ENCODE peak calls at places on chromosome 9, in ten cellular contexts. C, Q, X, U, L, F, P, K, A and G are unnamed samples.
A peak's percentile ranks its signal among the peaks of the same experiment; 100 is the strongest.

GRCh38 chr9:107119294-107119693 is 163.8 kb upstream of the RAD23B start:
- DNase-seq in L (no peak), Q (no peak), A (no peak), P (no peak), K (no peak), C (no peak), X (no peak), F (no peak), U (no peak), G (no peak)

GRCh38 chr9:15543033-15543791 is 9.6 kb upstream of the CCDC171 start:
- DNase-seq in K (peak; percentile 57), Q (peak; percentile 24), F (peak; percentile 9), L (no peak), X (no peak), C (no peak), U (no peak), P (no peak), A (no peak), G (no peak)

GRCh38 chr9:107138261-107138992 is 144.7 kb upstream of the RAD23B start:
- DNase-seq in F (peak; percentile 50), C (no peak), Q (peak; percentile 12), X (no peak), U (no peak), P (no peak), A (no peak), K (no peak), L (no peak), G (no peak)

GRCh38 chr9:92639124-92639523 is 30.8 kb downstream of the IPPK start:
- DNase-seq in P (no peak), X (no peak), A (no peak), L (no peak), K (no peak), U (no peak), C (no peak), Q (no peak), F (no peak), G (no peak)

GRCh38 chr9:135215571-135216161 is 128.2 kb downstream of the OLFM1 start:
- DNase-seq in L (no peak), P (peak; percentile 83), Q (peak; percentile 25), F (no peak), A (no peak), K (no peak), X (no peak), U (no peak), C (peak; percentile 70), G (peak; percentile 21)

GRCh38 chr9:83920469-83920941 is 727 bp downstream of the KIF27 start:
- DNase-seq in L (no peak), C (no peak), Q (peak; percentile 69), F (peak; percentile 24), U (no peak), K (peak; percentile 68), X (peak; percentile 51), A (no peak), P (peak; percentile 61), G (no peak)

GRCh38 chr9:135281151-135281550 is 193.7 kb downstream of the OLFM1 start:
- DNase-seq in U (no peak), Q (no peak), K (no peak), X (no peak), L (no peak), P (no peak), F (no peak), A (no peak), C (no peak), G (no peak)

GRCh38 chr9:22119537-22120167 is 110.5 kb upstream of the CDKN2B start:
- DNase-seq in F (peak; percentile 63), U (no peak), A (no peak), K (peak; percentile 72), X (no peak), P (no peak), L (no peak), C (no peak), Q (peak; percentile 75), G (peak; percentile 63)

GRCh38 chr9:132504452-132504851 is 78.0 kb upstream of the BARHL1 start:
- DNase-seq in A (no peak), X (no peak), F (no peak), C (no peak), L (no peak), Q (no peak), U (no peak), P (no peak), K (no peak), G (no peak)

GRCh38 chr9:110446171-110446570 is 108.5 kb upstream of the TXNDC8 start:
- DNase-seq in L (no peak), U (no peak), C (no peak), F (peak; percentile 23), Q (peak; percentile 8), K (no peak), P (no peak), X (no peak), A (no peak), G (peak; percentile 51)

GRCh38 chr9:113622600-113623400 is 159.3 kb downstream of the RGS3 start:
- DNase-seq in A (no peak), F (peak; percentile 95), P (peak; percentile 42), Q (peak; percentile 97), C (no peak), L (peak; percentile 49), K (peak; percentile 71), X (no peak), U (peak; percentile 33), G (peak; percentile 95)

GRCh38 chr9:98899399-98900056 is 44.2 kb upstream of the COL15A1 start:
- DNase-seq in U (no peak), A (no peak), K (peak; percentile 31), F (peak; percentile 80), Q (peak; percentile 93), P (no peak), L (no peak), C (no peak), X (peak; percentile 31), G (peak; percentile 88)

GRCh38 chr9:96565684-96566360 is 53.8 kb downstream of the CDC14B start:
- DNase-seq in X (no peak), F (peak; percentile 6), P (no peak), Q (peak; percentile 57), L (no peak), A (no peak), K (peak; percentile 17), C (no peak), U (no peak), G (peak; percentile 43)

GRCh38 chr9:129653819-129654528 is 11.5 kb upstream of the PRRX2 start:
- DNase-seq in X (no peak), Q (no peak), F (no peak), U (no peak), L (no peak), P (no peak), K (no peak), A (no peak), C (no peak), G (no peak)

GRCh38 chr9:32487981-32488380 is 38.0 kb downstream of the RIGI start:
- DNase-seq in A (no peak), K (no peak), X (no peak), L (no peak), P (no peak), C (no peak), F (peak; percentile 95), Q (peak; percentile 83), U (no peak), G (no peak)

GRCh38 chr9:7144265-7145046 is 386.7 kb downstream of the KDM4C start:
- DNase-seq in F (no peak), Q (no peak), K (no peak), U (no peak), P (no peak), X (no peak), L (no peak), C (no peak), A (no peak), G (no peak)

GRCh38 chr9:98787766-98788335 is 8.5 kb downstream of the ANKS6 start:
- DNase-seq in F (no peak), A (no peak), U (no peak), P (no peak), L (no peak), K (no peak), X (no peak), Q (no peak), C (no peak), G (no peak)

GRCh38 chr9:131668439-131669233 is 71.2 kb downstream of the RAPGEF1 start:
- DNase-seq in P (peak; percentile 41), X (no peak), K (no peak), L (peak; percentile 48), F (peak; percentile 84), U (peak; percentile 44), Q (peak; percentile 72), C (peak; percentile 52), A (peak; percentile 50), G (peak; percentile 83)

GRCh38 chr9:14780251-14780650 is 57.7 kb upstream of the CER1 start:
- DNase-seq in F (peak; percentile 64), C (no peak), X (no peak), P (no peak), K (no peak), U (peak; percentile 84), L (no peak), A (no peak), Q (no peak), G (no peak)

GRCh38 chr9:79862921-79863890 is 291.4 kb downstream of the TLE4 start:
- DNase-seq in P (no peak), C (no peak), L (no peak), Q (no peak), X (no peak), F (no peak), A (no peak), K (no peak), U (no peak), G (no peak)

GRCh38 chr9:4547016-4547415 is 56.7 kb downstream of the SLC1A1 start:
- DNase-seq in X (no peak), A (no peak), K (peak; percentile 13), F (peak; percentile 23), C (no peak), P (no peak), Q (peak; percentile 85), U (no peak), L (no peak), G (no peak)

GRCh38 chr9:123033352-123033751 is at the start of gene GPR21:
- DNase-seq in F (no peak), U (no peak), K (no peak), L (no peak), A (no peak), Q (peak; percentile 29), P (no peak), X (no peak), C (no peak), G (no peak)

GRCh38 chr9:128002959-128003358 is 22.2 kb upstream of the EEIG1 start:
- DNase-seq in X (no peak), C (no peak), Q (no peak), F (no peak), A (no peak), P (no peak), L (no peak), U (no peak), K (no peak), G (no peak)